ENCODE peak calls at places on chromosomes 13 and 19, in six cellular contexts. G, K, O, N, T and R are unnamed samples.

GRCh38 chr19:45526143-45526542 is 18.9 kb downstream of the VASP start:
- DNase-seq in G (peak; percentile 82), K (no peak), O (peak; percentile 91), N (peak; percentile 58), T (no peak), R (peak; percentile 78)

GRCh38 chr19:8988204-8988603 is 22.0 kb downstream of the MUC16 start:
- DNase-seq in G (no peak), K (no peak), O (peak; percentile 42), N (no peak), T (peak; percentile 13), R (peak; percentile 38)

GRCh38 chr13:99379856-99380255 is 72.7 kb upstream of the GPR183 start:
- DNase-seq in G (no peak), K (no peak), O (no peak), N (no peak), T (peak; percentile 5), R (no peak)

GRCh38 chr13:51246411-51247298 is 24.5 kb downstream of the FAM124A start:
- DNase-seq in G (peak; percentile 94), K (no peak), O (no peak), N (no peak), T (no peak), R (no peak)

GRCh38 chr19:44623080-44623479 is 9.7 kb downstream of the IGSF23 start:
- DNase-seq in G (no peak), K (no peak), O (peak; percentile 18), N (no peak), T (no peak), R (no peak)

GRCh38 chr19:16026131-16026530 is 50.2 kb upstream of the TPM4 start:
- DNase-seq in G (no peak), K (no peak), O (no peak), N (no peak), T (no peak), R (no peak)

GRCh38 chr13:23899555-23899954 is 2.3 kb upstream of the C1QTNF9B start:
- DNase-seq in G (peak; percentile 62), K (no peak), O (peak; percentile 47), N (peak; percentile 79), T (no peak), R (peak; percentile 70)

GRCh38 chr19:31674503-31675186 is 325.4 kb upstream of the TSHZ3 start:
- DNase-seq in G (no peak), K (no peak), O (no peak), N (peak; percentile 58), T (no peak), R (no peak)

GRCh38 chr13:66076417-66076816 is 1153.7 kb downstream of the PCDH9 start:
- DNase-seq in G (no peak), K (no peak), O (no peak), N (peak; percentile 36), T (no peak), R (no peak)

GRCh38 chr13:41854758-41855157 is 106.2 kb downstream of the VWA8 start:
- DNase-seq in G (no peak), K (no peak), O (no peak), N (peak; percentile 27), T (no peak), R (no peak)

GRCh38 chr19:47549341-47549768 is 23.6 kb downstream of the ZNF541 start:
- DNase-seq in G (no peak), K (no peak), O (no peak), N (no peak), T (no peak), R (no peak)

GRCh38 chr13:100495455-100495854 is 93.1 kb downstream of the GGACT start:
- DNase-seq in G (no peak), K (no peak), O (no peak), N (no peak), T (no peak), R (no peak)

GRCh38 chr13:76884167-76884566 is 2.0 kb downstream of the KCTD12 start:
- DNase-seq in G (no peak), K (no peak), O (peak; percentile 17), N (peak; percentile 68), T (peak; percentile 39), R (peak; percentile 24)

GRCh38 chr13:113442354-113442984 is 10.8 kb downstream of the ADPRHL1 start:
- DNase-seq in G (no peak), K (no peak), O (no peak), N (no peak), T (no peak), R (no peak)

GRCh38 chr19:16368385-16369305 is 44.0 kb downstream of the KLF2 start:
- DNase-seq in G (no peak), K (no peak), O (no peak), N (no peak), T (peak; percentile 58), R (no peak)

GRCh38 chr13:43783820-43784219 is 3.0 kb downstream of the ENOX1 start:
- DNase-seq in G (peak; percentile 79), K (no peak), O (peak; percentile 44), N (peak; percentile 42), T (no peak), R (no peak)

GRCh38 chr13:38045278-38046048 is 175.9 kb upstream of the TRPC4 start:
- DNase-seq in G (no peak), K (no peak), O (peak; percentile 88), N (peak; percentile 46), T (no peak), R (peak; percentile 70)

GRCh38 chr13:40490086-40490723 is 176.2 kb downstream of the FOXO1 start:
- DNase-seq in G (peak; percentile 33), K (no peak), O (no peak), N (no peak), T (peak; percentile 62), R (no peak)

GRCh38 chr13:35789335-35790166 is 313.1 kb upstream of the MAB21L1 start:
- DNase-seq in G (peak; percentile 64), K (peak; percentile 43), O (peak; percentile 43), N (peak; percentile 62), T (no peak), R (peak; percentile 58)

GRCh38 chr13:110726726-110727125 is 13.2 kb downstream of the ING1 start:
- DNase-seq in G (no peak), K (no peak), O (no peak), N (no peak), T (peak; percentile 86), R (no peak)

GRCh38 chr19:43501661-43502418 is 2.7 kb downstream of the PHLDB3 start:
- DNase-seq in G (no peak), K (no peak), O (no peak), N (no peak), T (no peak), R (no peak)

GRCh38 chr13:51158365-51158764 is 47.3 kb upstream of the C13orf42 start:
- DNase-seq in G (no peak), K (no peak), O (no peak), N (no peak), T (no peak), R (no peak)

GRCh38 chr19:12720851-12721655 is 2.7 kb downstream of the TNPO2 start:
- DNase-seq in G (no peak), K (no peak), O (no peak), N (peak; percentile 22), T (peak; percentile 36), R (no peak)

GRCh38 chr19:48772503-48772953 is 17.2 kb downstream of the FGF21 start:
- DNase-seq in G (no peak), K (no peak), O (no peak), N (no peak), T (no peak), R (no peak)

GRCh38 chr19:34274827-34275625 is 20.7 kb downstream of the GARRE1 start:
- DNase-seq in G (no peak), K (peak; percentile 70), O (peak; percentile 86), N (peak; percentile 87), T (no peak), R (peak; percentile 74)

GRCh38 chr19:43425567-43426392 is 11.1 kb downstream of the TEX101 start:
- DNase-seq in G (peak; percentile 7), K (no peak), O (peak; percentile 51), N (peak; percentile 19), T (no peak), R (peak; percentile 37)

GRCh38 chr13:47049276-47049989 is 152.6 kb upstream of the HTR2A start:
- DNase-seq in G (no peak), K (no peak), O (no peak), N (peak; percentile 65), T (no peak), R (no peak)

GRCh38 chr19:19176950-19177349 is 6.9 kb upstream of the MEF2B start:
- DNase-seq in G (no peak), K (no peak), O (no peak), N (no peak), T (no peak), R (peak; percentile 30)

GRCh38 chr19:49335784-49336481 is 727 bp downstream of the CD37 start:
- DNase-seq in G (no peak), K (no peak), O (no peak), N (no peak), T (peak; percentile 57), R (no peak)

GRCh38 chr19:13024958-13025653 is 29.8 kb downstream of the NFIX start:
- DNase-seq in G (peak; percentile 60), K (no peak), O (no peak), N (no peak), T (no peak), R (no peak)

GRCh38 chr13:46235259-46235658 is 23.5 kb downstream of the LRRC63 start:
- DNase-seq in G (no peak), K (no peak), O (no peak), N (no peak), T (no peak), R (no peak)

GRCh38 chr13:21884299-21884878 is 213.5 kb downstream of the FGF9 start:
- DNase-seq in G (no peak), K (no peak), O (no peak), N (no peak), T (no peak), R (no peak)

GRCh38 chr19:17424743-17425365 is 5.0 kb downstream of the MVB12A start:
- DNase-seq in G (peak; percentile 37), K (no peak), O (peak; percentile 60), N (no peak), T (peak; percentile 57), R (peak; percentile 65)

GRCh38 chr13:107157272-107157671 is 589.3 kb upstream of the ARGLU1 start:
- DNase-seq in G (no peak), K (no peak), O (peak; percentile 48), N (peak; percentile 54), T (no peak), R (no peak)

GRCh38 chr19:3580156-3580955 is 4.9 kb upstream of the GIPC3 start:
- DNase-seq in G (no peak), K (peak; percentile 43), O (no peak), N (peak; percentile 97), T (no peak), R (peak; percentile 55)

GRCh38 chr19:2043269-2043641 is 7.8 kb downstream of the MKNK2 start:
- DNase-seq in G (no peak), K (no peak), O (no peak), N (no peak), T (no peak), R (no peak)

GRCh38 chr13:44854264-44855060 is 134.8 kb downstream of the NUFIP1 start:
- DNase-seq in G (peak; percentile 10), K (no peak), O (no peak), N (no peak), T (no peak), R (no peak)